ENCODE peak calls at places on chromosomes 5 and 9, in four cellular contexts. One of them, this sample, is unnamed.

GRCh38 chr5:135215617-135215995 is 181.6 kb upstream of the PITX1 start:
- DNase-seq in lung: no peak
- DNase-seq in HCT116: no peak
- DNase-seq in prostate gland: no peak
- DNase-seq in this sample: no peak

GRCh38 chr5:25568989-25569625 is 924.3 kb upstream of the CDH10 start:
- DNase-seq in lung: no peak
- DNase-seq in HCT116: no peak
- DNase-seq in prostate gland: no peak
- DNase-seq in this sample: no peak

GRCh38 chr9:81565144-81565543 is 124.2 kb downstream of the TLE1 start:
- DNase-seq in lung: no peak
- DNase-seq in HCT116: no peak
- DNase-seq in prostate gland: no peak
- DNase-seq in this sample: no peak

GRCh38 chr9:23123048-23123632 is 676.5 kb downstream of the DMRTA1 start:
- DNase-seq in lung: no peak
- DNase-seq in HCT116: no peak
- DNase-seq in prostate gland: peak
- DNase-seq in this sample: peak

GRCh38 chr9:133543772-133544467 is 9.4 kb downstream of the ADAMTSL2 start:
- DNase-seq in lung: no peak
- DNase-seq in HCT116: no peak
- DNase-seq in prostate gland: no peak
- DNase-seq in this sample: no peak

GRCh38 chr9:73855206-73855605 is 641.9 kb upstream of the RORB start:
- DNase-seq in lung: no peak
- DNase-seq in HCT116: no peak
- DNase-seq in prostate gland: no peak
- DNase-seq in this sample: no peak

GRCh38 chr9:99075246-99075912 is 29.5 kb upstream of the TGFBR1 start:
- DNase-seq in lung: no peak
- DNase-seq in HCT116: no peak
- DNase-seq in prostate gland: no peak
- DNase-seq in this sample: no peak

GRCh38 chr9:131402073-131402472 is 8.2 kb downstream of the PRRC2B start:
- DNase-seq in lung: no peak
- DNase-seq in HCT116: no peak
- DNase-seq in prostate gland: no peak
- DNase-seq in this sample: no peak

GRCh38 chr5:120160120-120160895 is 303.8 kb upstream of the PRR16 start:
- DNase-seq in lung: no peak
- DNase-seq in HCT116: no peak
- DNase-seq in prostate gland: no peak
- DNase-seq in this sample: no peak

GRCh38 chr5:170633235-170634041 is 129.6 kb downstream of the KCNIP1 start:
- DNase-seq in lung: peak
- DNase-seq in HCT116: peak
- DNase-seq in prostate gland: peak
- DNase-seq in this sample: no peak

GRCh38 chr9:91060520-91061343 is 259.1 kb downstream of the SYK start:
- DNase-seq in lung: peak
- DNase-seq in HCT116: no peak
- DNase-seq in prostate gland: peak
- DNase-seq in this sample: no peak

GRCh38 chr5:62340392-62340791 is 34.4 kb downstream of the KIF2A start:
- DNase-seq in lung: no peak
- DNase-seq in HCT116: peak
- DNase-seq in prostate gland: no peak
- DNase-seq in this sample: no peak

GRCh38 chr5:139789845-139790189 is 5.8 kb upstream of the PSD2 start:
- DNase-seq in lung: no peak
- DNase-seq in HCT116: no peak
- DNase-seq in prostate gland: no peak
- DNase-seq in this sample: no peak

GRCh38 chr9:5002811-5003210 is 17.7 kb downstream of the JAK2 start:
- DNase-seq in lung: no peak
- DNase-seq in HCT116: no peak
- DNase-seq in prostate gland: no peak
- DNase-seq in this sample: no peak

GRCh38 chr9:121207371-121207940 is 5.8 kb upstream of the RAB14 start:
- DNase-seq in lung: no peak
- DNase-seq in HCT116: no peak
- DNase-seq in prostate gland: no peak
- DNase-seq in this sample: no peak

GRCh38 chr5:121752149-121752548 is 99.5 kb upstream of the FTMT start:
- DNase-seq in lung: no peak
- DNase-seq in HCT116: no peak
- DNase-seq in prostate gland: no peak
- DNase-seq in this sample: no peak

GRCh38 chr5:6667648-6668047 is 34.4 kb downstream of the SRD5A1 start:
- DNase-seq in lung: no peak
- DNase-seq in HCT116: no peak
- DNase-seq in prostate gland: no peak
- DNase-seq in this sample: no peak

GRCh38 chr5:175246242-175246891 is 197.6 kb downstream of the DRD1 start:
- DNase-seq in lung: no peak
- DNase-seq in HCT116: peak
- DNase-seq in prostate gland: no peak
- DNase-seq in this sample: no peak

GRCh38 chr9:91481971-91482370 is 58.3 kb upstream of the NFIL3 start:
- DNase-seq in lung: no peak
- DNase-seq in HCT116: no peak
- DNase-seq in prostate gland: no peak
- DNase-seq in this sample: no peak

GRCh38 chr5:59542841-59543825 is 350.4 kb downstream of the PDE4D start:
- DNase-seq in lung: no peak
- DNase-seq in HCT116: no peak
- DNase-seq in prostate gland: no peak
- DNase-seq in this sample: no peak

GRCh38 chr9:101235105-101235866 is 149.5 kb downstream of the BAAT start:
- DNase-seq in lung: no peak
- DNase-seq in HCT116: peak
- DNase-seq in prostate gland: no peak
- DNase-seq in this sample: no peak

GRCh38 chr5:180960209-180960608 is 28.4 kb upstream of the BTNL3 start:
- DNase-seq in lung: no peak
- DNase-seq in HCT116: no peak
- DNase-seq in prostate gland: no peak
- DNase-seq in this sample: no peak
- H3K4me3 ChIP-seq in lung: no peak
- H3K4me3 ChIP-seq in HCT116: no peak
- H3K4me3 ChIP-seq in prostate gland: no peak
- H3K4me3 ChIP-seq in this sample: no peak

GRCh38 chr5:151742870-151743294 is 15.5 kb downstream of the ATOX1 start:
- DNase-seq in lung: no peak
- DNase-seq in HCT116: peak
- DNase-seq in prostate gland: peak
- DNase-seq in this sample: no peak

GRCh38 chr5:151745071-151745705 is 13.2 kb downstream of the ATOX1 start:
- DNase-seq in lung: peak
- DNase-seq in HCT116: peak
- DNase-seq in prostate gland: peak
- DNase-seq in this sample: no peak

GRCh38 chr5:151740958-151741373 is 17.5 kb downstream of the ATOX1 start:
- DNase-seq in lung: no peak
- DNase-seq in HCT116: no peak
- DNase-seq in prostate gland: no peak
- DNase-seq in this sample: no peak

GRCh38 chr5:151741678-151742423 is 16.6 kb downstream of the ATOX1 start:
- DNase-seq in lung: no peak
- DNase-seq in HCT116: no peak
- DNase-seq in prostate gland: no peak
- DNase-seq in this sample: no peak

GRCh38 chr5:151743535-151743934 is 14.9 kb downstream of the ATOX1 start:
- DNase-seq in lung: no peak
- DNase-seq in HCT116: no peak
- DNase-seq in prostate gland: no peak
- DNase-seq in this sample: no peak
- H3K4me3 ChIP-seq in lung: no peak
- H3K4me3 ChIP-seq in HCT116: no peak
- H3K4me3 ChIP-seq in prostate gland: no peak
- H3K4me3 ChIP-seq in this sample: no peak

DNA sequence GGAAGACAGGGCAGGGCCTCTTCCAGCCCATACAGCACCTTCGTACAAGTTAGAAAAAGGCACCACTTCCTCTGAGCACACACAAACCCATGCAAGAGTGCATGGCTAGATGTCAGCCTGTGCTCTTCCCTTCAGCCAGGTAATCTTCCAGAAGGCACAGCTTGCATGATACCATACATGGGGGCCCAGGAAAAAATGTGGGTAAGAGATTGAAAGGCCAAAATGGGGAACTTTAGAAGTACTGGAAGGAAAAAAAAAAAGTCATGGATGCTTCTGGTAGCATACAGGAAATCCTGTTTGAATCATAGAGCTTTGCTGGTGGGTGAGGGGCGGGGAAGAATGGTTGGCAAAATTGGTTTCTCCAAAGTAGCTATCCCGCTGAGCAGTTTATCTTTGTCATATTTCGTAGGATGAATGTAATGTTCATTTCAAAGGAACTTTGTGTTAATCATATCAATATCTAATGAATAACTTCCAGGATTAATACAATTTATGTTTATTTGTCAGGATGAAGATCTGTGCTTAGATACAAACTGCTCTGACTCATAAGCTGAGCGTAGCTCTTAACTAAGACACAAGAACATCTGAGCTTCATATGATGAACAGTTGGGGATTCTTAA is 78.2 kb upstream of the MAP3K1 start:
- DNase-seq in lung: no peak
- DNase-seq in HCT116: no peak
- DNase-seq in prostate gland: no peak
- DNase-seq in this sample: no peak
- H3K4me3 ChIP-seq in lung: no peak
- H3K4me3 ChIP-seq in HCT116: no peak
- H3K4me3 ChIP-seq in prostate gland: no peak
- H3K4me3 ChIP-seq in this sample: no peak

DNA sequence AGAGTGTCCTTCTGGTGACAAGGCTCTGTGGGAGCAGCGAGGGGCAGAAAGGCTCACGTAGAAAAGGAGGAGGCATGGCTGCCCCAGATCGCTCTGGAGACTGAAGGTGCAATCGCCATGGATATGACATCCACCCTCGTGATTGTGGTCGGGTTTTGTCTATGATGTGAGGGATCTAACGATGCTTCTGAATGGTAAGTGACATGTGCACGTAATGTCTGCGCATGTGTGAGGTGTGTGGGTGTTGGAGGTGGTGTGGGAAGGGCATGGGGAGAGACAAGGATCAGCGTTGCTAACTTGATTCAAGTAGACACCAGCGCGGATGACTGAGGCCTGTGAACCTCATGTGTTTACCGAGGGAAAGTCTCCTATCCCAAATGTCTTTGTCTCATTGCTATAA is 20.2 kb downstream of the IRX1 start:
- DNase-seq in lung: no peak
- DNase-seq in HCT116: no peak
- DNase-seq in prostate gland: no peak
- DNase-seq in this sample: no peak
- H3K4me3 ChIP-seq in lung: no peak
- H3K4me3 ChIP-seq in HCT116: no peak
- H3K4me3 ChIP-seq in prostate gland: no peak
- H3K4me3 ChIP-seq in this sample: no peak

DNA sequence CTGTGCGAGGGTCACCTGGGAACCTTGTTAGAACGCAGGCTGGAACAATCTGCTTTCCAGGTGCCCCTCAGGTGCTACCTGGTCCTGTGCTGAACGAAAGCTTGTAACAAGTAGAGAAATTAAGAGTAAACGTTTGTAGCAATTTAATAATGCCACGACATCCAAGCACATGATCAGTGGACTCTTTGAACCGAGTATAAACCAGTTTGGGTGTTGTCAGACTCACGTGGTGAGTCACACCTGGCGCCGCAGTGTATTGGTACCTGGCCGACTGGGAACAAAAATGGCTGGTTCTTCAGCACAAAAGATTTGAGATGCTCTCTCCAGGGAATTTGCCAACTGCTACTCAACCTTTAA is 913 bp upstream of the MYO10 start:
- DNase-seq in lung: no peak
- DNase-seq in HCT116: no peak
- DNase-seq in prostate gland: peak
- DNase-seq in this sample: no peak
- H3K4me3 ChIP-seq in lung: peak
- H3K4me3 ChIP-seq in HCT116: peak
- H3K4me3 ChIP-seq in prostate gland: peak
- H3K4me3 ChIP-seq in this sample: no peak

DNA sequence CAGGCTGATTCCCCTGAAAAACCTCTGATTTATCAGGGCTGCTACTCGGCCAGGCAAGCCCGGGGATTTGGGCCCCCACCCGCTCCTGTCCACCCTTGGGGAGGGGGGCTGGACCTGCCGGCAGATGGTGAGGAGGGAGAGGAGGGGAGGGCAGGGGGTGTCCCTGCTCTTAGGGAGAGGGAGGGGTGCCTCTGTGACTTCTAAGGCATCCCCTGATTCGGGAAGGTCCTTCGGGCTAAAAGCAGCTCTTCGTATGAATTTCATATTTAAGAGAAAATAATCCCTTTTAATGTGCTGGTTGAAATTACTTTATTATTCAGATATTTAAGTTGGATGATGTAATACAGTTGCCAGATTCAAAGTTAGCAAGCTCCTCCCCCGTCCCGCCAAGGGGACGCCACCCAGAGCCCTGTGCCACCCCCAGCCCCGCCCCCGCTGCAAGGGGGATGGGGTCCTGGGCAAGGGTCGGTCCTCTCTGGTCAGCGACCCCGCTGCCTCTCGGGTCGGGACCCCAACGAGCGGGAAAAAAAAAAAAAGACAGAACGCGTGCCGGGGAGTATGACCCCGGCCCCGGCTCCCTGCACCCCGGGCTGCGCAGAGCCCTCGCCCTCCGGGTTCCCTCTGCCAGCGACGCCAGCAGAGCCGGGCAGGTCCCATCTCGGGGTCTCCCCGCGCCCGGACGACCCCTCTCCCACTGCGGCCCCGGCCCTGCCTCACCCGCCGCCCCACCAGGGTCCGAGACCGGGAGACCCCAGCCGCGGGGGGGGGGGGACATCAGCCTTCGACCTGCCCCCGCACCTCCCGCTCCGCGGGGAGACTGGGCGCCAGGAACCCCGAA is 12.4 kb downstream of the LHX3 start:
- DNase-seq in lung: no peak
- DNase-seq in HCT116: no peak
- DNase-seq in prostate gland: no peak
- DNase-seq in this sample: no peak
- H3K4me3 ChIP-seq in lung: no peak
- H3K4me3 ChIP-seq in HCT116: no peak
- H3K4me3 ChIP-seq in prostate gland: no peak
- H3K4me3 ChIP-seq in this sample: no peak

GRCh38 chr9:113687680-113688371 is 188.3 kb upstream of the ZNF618 start:
- DNase-seq in lung: no peak
- DNase-seq in HCT116: no peak
- DNase-seq in prostate gland: no peak
- DNase-seq in this sample: no peak
- H3K4me3 ChIP-seq in lung: no peak
- H3K4me3 ChIP-seq in HCT116: no peak
- H3K4me3 ChIP-seq in prostate gland: no peak
- H3K4me3 ChIP-seq in this sample: peak

GRCh38 chr5:37722236-37723146 is 117.3 kb downstream of the GDNF start:
- DNase-seq in lung: no peak
- DNase-seq in HCT116: peak
- DNase-seq in prostate gland: no peak
- DNase-seq in this sample: no peak
- H3K4me3 ChIP-seq in lung: no peak
- H3K4me3 ChIP-seq in HCT116: no peak
- H3K4me3 ChIP-seq in prostate gland: no peak
- H3K4me3 ChIP-seq in this sample: no peak